ENCODE peak calls at places on chromosome 5, in ten cellular contexts. One of them, this sample, is unnamed.

GRCh38 chr5:37631939-37632338 is 207.9 kb downstream of the GDNF start:
- DNase-seq in NCI-H2081: no peak
- DNase-seq in AG04450: no peak
- DNase-seq in sciatic nerve: no peak
- DNase-seq in B cell: no peak
- DNase-seq in cerebellar cortex: no peak
- DNase-seq in C1 segment of cervical spinal cord: no peak
- DNase-seq in GM23248: no peak
- DNase-seq in retina: no peak
- DNase-seq in left lobe of liver: no peak
- DNase-seq in this sample: no peak

GRCh38 chr5:6714221-6715041 is 1.2 kb downstream of the TENT4A start:
- DNase-seq in sciatic nerve: no peak
- DNase-seq in AG04450: no peak
- DNase-seq in retina: no peak
- DNase-seq in GM23248: peak
- DNase-seq in B cell: no peak
- DNase-seq in left lobe of liver: peak
- DNase-seq in NCI-H2081: no peak
- DNase-seq in cerebellar cortex: no peak
- DNase-seq in C1 segment of cervical spinal cord: no peak
- DNase-seq in this sample: peak

GRCh38 chr5:169201597-169201996 is 99.3 kb downstream of the SLIT3 start:
- DNase-seq in C1 segment of cervical spinal cord: no peak
- DNase-seq in AG04450: no peak
- DNase-seq in left lobe of liver: no peak
- DNase-seq in retina: no peak
- DNase-seq in cerebellar cortex: no peak
- DNase-seq in NCI-H2081: no peak
- DNase-seq in B cell: no peak
- DNase-seq in GM23248: peak
- DNase-seq in sciatic nerve: no peak
- DNase-seq in this sample: no peak

GRCh38 chr5:37641933-37642332 is 197.9 kb downstream of the GDNF start:
- DNase-seq in sciatic nerve: no peak
- DNase-seq in AG04450: no peak
- DNase-seq in B cell: no peak
- DNase-seq in NCI-H2081: no peak
- DNase-seq in C1 segment of cervical spinal cord: no peak
- DNase-seq in retina: no peak
- DNase-seq in left lobe of liver: no peak
- DNase-seq in GM23248: no peak
- DNase-seq in cerebellar cortex: no peak
- DNase-seq in this sample: no peak

GRCh38 chr5:136020383-136021015 is 8.3 kb upstream of the TGFBI start:
- DNase-seq in AG04450: peak
- DNase-seq in C1 segment of cervical spinal cord: no peak
- DNase-seq in NCI-H2081: no peak
- DNase-seq in retina: no peak
- DNase-seq in GM23248: peak
- DNase-seq in B cell: peak
- DNase-seq in left lobe of liver: no peak
- DNase-seq in sciatic nerve: no peak
- DNase-seq in cerebellar cortex: no peak
- DNase-seq in this sample: peak

GRCh38 chr5:132176987-132177386 is 50.7 kb downstream of the P4HA2 start:
- DNase-seq in AG04450: no peak
- DNase-seq in left lobe of liver: no peak
- DNase-seq in GM23248: peak
- DNase-seq in B cell: no peak
- DNase-seq in NCI-H2081: no peak
- DNase-seq in C1 segment of cervical spinal cord: no peak
- DNase-seq in cerebellar cortex: no peak
- DNase-seq in sciatic nerve: no peak
- DNase-seq in retina: no peak
- DNase-seq in this sample: no peak

GRCh38 chr5:157459715-157460599 is at the start of gene NIPAL4:
- DNase-seq in GM23248: peak
- DNase-seq in C1 segment of cervical spinal cord: peak
- DNase-seq in left lobe of liver: no peak
- DNase-seq in B cell: peak
- DNase-seq in AG04450: no peak
- DNase-seq in sciatic nerve: no peak
- DNase-seq in cerebellar cortex: no peak
- DNase-seq in NCI-H2081: no peak
- DNase-seq in retina: peak
- DNase-seq in this sample: no peak

GRCh38 chr5:79200573-79201183 is 35.3 kb upstream of the JMY start:
- DNase-seq in GM23248: peak
- DNase-seq in NCI-H2081: no peak
- DNase-seq in sciatic nerve: no peak
- DNase-seq in left lobe of liver: no peak
- DNase-seq in B cell: no peak
- DNase-seq in AG04450: no peak
- DNase-seq in C1 segment of cervical spinal cord: no peak
- DNase-seq in retina: no peak
- DNase-seq in cerebellar cortex: peak
- DNase-seq in this sample: peak

GRCh38 chr5:122099060-122099790 is 21.2 kb upstream of the LOX start:
- DNase-seq in retina: no peak
- DNase-seq in AG04450: no peak
- DNase-seq in B cell: no peak
- DNase-seq in sciatic nerve: no peak
- DNase-seq in NCI-H2081: no peak
- DNase-seq in left lobe of liver: no peak
- DNase-seq in cerebellar cortex: no peak
- DNase-seq in C1 segment of cervical spinal cord: no peak
- DNase-seq in GM23248: peak
- DNase-seq in this sample: peak

GRCh38 chr5:142095651-142096330 is 12.8 kb upstream of the NDFIP1 start:
- DNase-seq in retina: no peak
- DNase-seq in NCI-H2081: no peak
- DNase-seq in AG04450: no peak
- DNase-seq in sciatic nerve: no peak
- DNase-seq in cerebellar cortex: no peak
- DNase-seq in B cell: no peak
- DNase-seq in GM23248: peak
- DNase-seq in C1 segment of cervical spinal cord: no peak
- DNase-seq in left lobe of liver: no peak
- DNase-seq in this sample: no peak

GRCh38 chr5:2748841-2749513 is 2.5 kb downstream of the IRX2 start:
- DNase-seq in sciatic nerve: no peak
- DNase-seq in GM23248: peak
- DNase-seq in cerebellar cortex: no peak
- DNase-seq in retina: peak
- DNase-seq in AG04450: no peak
- DNase-seq in C1 segment of cervical spinal cord: no peak
- DNase-seq in B cell: no peak
- DNase-seq in left lobe of liver: no peak
- DNase-seq in NCI-H2081: no peak
- DNase-seq in this sample: no peak

GRCh38 chr5:88683506-88684135 is 199.4 kb downstream of the MEF2C start:
- DNase-seq in C1 segment of cervical spinal cord: no peak
- DNase-seq in left lobe of liver: no peak
- DNase-seq in NCI-H2081: peak
- DNase-seq in GM23248: peak
- DNase-seq in AG04450: no peak
- DNase-seq in cerebellar cortex: peak
- DNase-seq in retina: peak
- DNase-seq in sciatic nerve: no peak
- DNase-seq in B cell: no peak
- DNase-seq in this sample: no peak

GRCh38 chr5:102625446-102625845 is 126.6 kb upstream of the SLCO6A1 start:
- DNase-seq in retina: no peak
- DNase-seq in B cell: no peak
- DNase-seq in cerebellar cortex: peak
- DNase-seq in sciatic nerve: no peak
- DNase-seq in NCI-H2081: no peak
- DNase-seq in left lobe of liver: no peak
- DNase-seq in AG04450: no peak
- DNase-seq in C1 segment of cervical spinal cord: no peak
- DNase-seq in GM23248: no peak
- DNase-seq in this sample: no peak

GRCh38 chr5:33565304-33565703 is 124.5 kb downstream of the TARS1 start:
- DNase-seq in cerebellar cortex: no peak
- DNase-seq in left lobe of liver: no peak
- DNase-seq in C1 segment of cervical spinal cord: no peak
- DNase-seq in GM23248: no peak
- DNase-seq in retina: no peak
- DNase-seq in NCI-H2081: no peak
- DNase-seq in sciatic nerve: no peak
- DNase-seq in B cell: no peak
- DNase-seq in AG04450: no peak
- DNase-seq in this sample: no peak

GRCh38 chr5:56359429-56359781 is 126.3 kb upstream of the ANKRD55 start:
- DNase-seq in B cell: no peak
- DNase-seq in C1 segment of cervical spinal cord: no peak
- DNase-seq in AG04450: no peak
- DNase-seq in GM23248: no peak
- DNase-seq in left lobe of liver: no peak
- DNase-seq in sciatic nerve: no peak
- DNase-seq in cerebellar cortex: no peak
- DNase-seq in retina: no peak
- DNase-seq in NCI-H2081: no peak
- DNase-seq in this sample: no peak

GRCh38 chr5:61429906-61430305 is 97.8 kb downstream of the ZSWIM6 start:
- DNase-seq in B cell: no peak
- DNase-seq in retina: no peak
- DNase-seq in sciatic nerve: no peak
- DNase-seq in C1 segment of cervical spinal cord: no peak
- DNase-seq in NCI-H2081: no peak
- DNase-seq in GM23248: no peak
- DNase-seq in left lobe of liver: no peak
- DNase-seq in cerebellar cortex: no peak
- DNase-seq in AG04450: no peak
- DNase-seq in this sample: no peak